ENCODE peak calls at places on chromosomes 2 and 18, in six cellular contexts. One of them, this sample, is unnamed.

GRCh38 chr18:48835119-48835518 is 115.6 kb downstream of the SMAD7 start:
- DNase-seq in A549: no peak
- DNase-seq in GM12878: no peak
- DNase-seq in HepG2: no peak
- DNase-seq in endothelial cell of umbilical vein: no peak
- DNase-seq in K562: no peak
- DNase-seq in this sample: peak

GRCh38 chr2:176907341-176907740 is 305.3 kb upstream of the HNRNPA3 start:
- DNase-seq in GM12878: no peak
- DNase-seq in A549: no peak
- DNase-seq in HepG2: no peak
- DNase-seq in K562: no peak
- DNase-seq in endothelial cell of umbilical vein: no peak
- DNase-seq in this sample: no peak

GRCh38 chr18:46883180-46883579 is 34.1 kb downstream of the PIAS2 start:
- DNase-seq in endothelial cell of umbilical vein: no peak
- DNase-seq in A549: no peak
- DNase-seq in HepG2: no peak
- DNase-seq in GM12878: no peak
- DNase-seq in K562: no peak
- DNase-seq in this sample: no peak

GRCh38 chr2:149611100-149611820 is 23.7 kb upstream of the MMADHC start:
- DNase-seq in A549: no peak
- DNase-seq in GM12878: no peak
- DNase-seq in endothelial cell of umbilical vein: no peak
- DNase-seq in K562: no peak
- DNase-seq in HepG2: no peak
- DNase-seq in this sample: no peak

GRCh38 chr2:39666489-39667141 is 898 bp downstream of the TMEM178A start:
- DNase-seq in endothelial cell of umbilical vein: no peak
- DNase-seq in A549: peak
- DNase-seq in HepG2: no peak
- DNase-seq in GM12878: no peak
- DNase-seq in K562: no peak
- DNase-seq in this sample: no peak

GRCh38 chr2:161373939-161374338 is 42.2 kb upstream of the TBR1 start:
- DNase-seq in HepG2: no peak
- DNase-seq in endothelial cell of umbilical vein: no peak
- DNase-seq in GM12878: no peak
- DNase-seq in A549: no peak
- DNase-seq in K562: no peak
- DNase-seq in this sample: no peak

GRCh38 chr2:207202645-207203044 is 36.9 kb upstream of the KLF7 start:
- DNase-seq in endothelial cell of umbilical vein: peak
- DNase-seq in K562: no peak
- DNase-seq in GM12878: no peak
- DNase-seq in A549: no peak
- DNase-seq in HepG2: peak
- DNase-seq in this sample: peak

GRCh38 chr2:47771211-47771610 is 11.7 kb upstream of the MSH6 start:
- DNase-seq in K562: peak
- DNase-seq in HepG2: peak
- DNase-seq in A549: no peak
- DNase-seq in GM12878: no peak
- DNase-seq in endothelial cell of umbilical vein: peak
- DNase-seq in this sample: peak

GRCh38 chr2:137178955-137179377 is 413.6 kb downstream of the THSD7B start:
- DNase-seq in endothelial cell of umbilical vein: peak
- DNase-seq in GM12878: peak
- DNase-seq in A549: no peak
- DNase-seq in HepG2: no peak
- DNase-seq in K562: no peak
- DNase-seq in this sample: peak

GRCh38 chr2:37387143-37387835 is 42.9 kb downstream of the QPCT start:
- DNase-seq in GM12878: no peak
- DNase-seq in endothelial cell of umbilical vein: no peak
- DNase-seq in A549: no peak
- DNase-seq in K562: no peak
- DNase-seq in HepG2: no peak
- DNase-seq in this sample: no peak

GRCh38 chr2:8654041-8654440 is 27.8 kb upstream of the ID2 start:
- DNase-seq in HepG2: no peak
- DNase-seq in A549: no peak
- DNase-seq in K562: no peak
- DNase-seq in endothelial cell of umbilical vein: no peak
- DNase-seq in GM12878: no peak
- DNase-seq in this sample: no peak

GRCh38 chr2:160270571-160271113 is 70.6 kb upstream of the ITGB6 start:
- DNase-seq in endothelial cell of umbilical vein: peak
- DNase-seq in HepG2: no peak
- DNase-seq in K562: no peak
- DNase-seq in GM12878: no peak
- DNase-seq in A549: peak
- DNase-seq in this sample: no peak
- TF ChIP-seq CTCF in endothelial cell of umbilical vein: no peak
- TF ChIP-seq CTCF in HepG2: no peak
- TF ChIP-seq CTCF in K562: no peak
- TF ChIP-seq CTCF in GM12878: no peak
- TF ChIP-seq CTCF in A549: no peak
- TF ChIP-seq CTCF in this sample: no peak

DNA sequence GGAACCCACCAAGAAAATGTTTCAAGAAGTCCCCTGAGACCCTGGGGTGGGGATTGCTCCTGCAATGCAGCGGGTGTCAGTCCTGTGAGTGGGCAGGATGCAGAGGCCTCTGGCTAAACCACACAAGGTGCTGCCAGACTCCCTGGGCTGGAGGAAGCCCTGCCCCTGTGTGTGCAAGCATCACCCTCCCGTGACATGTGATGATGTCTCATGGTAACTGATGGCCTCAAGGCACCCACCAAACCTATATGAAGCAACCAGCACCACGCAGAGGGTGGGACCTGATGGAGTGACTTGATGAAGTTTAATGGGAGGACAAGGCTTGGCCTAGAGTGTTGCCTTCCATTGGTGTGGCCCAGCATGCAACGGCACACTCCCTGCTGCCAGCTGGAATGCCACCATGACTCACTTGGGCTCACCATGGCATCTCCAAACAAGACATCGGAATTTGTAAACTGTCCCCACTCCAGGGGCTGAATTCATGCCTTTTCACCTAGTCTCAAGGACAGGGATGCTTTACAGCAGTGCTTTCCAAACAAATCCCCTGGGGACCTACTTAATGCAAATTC is 8.7 kb upstream of the SLC14A1 start:
- DNase-seq in K562: no peak
- DNase-seq in A549: no peak
- DNase-seq in HepG2: no peak
- DNase-seq in endothelial cell of umbilical vein: no peak
- DNase-seq in GM12878: no peak
- DNase-seq in this sample: no peak
- TF ChIP-seq MYC in K562: no peak
- TF ChIP-seq MYC in A549: no peak
- TF ChIP-seq MYC in HepG2: no peak
- TF ChIP-seq MYC in endothelial cell of umbilical vein: no peak
- TF ChIP-seq MYC in GM12878: no peak
- TF ChIP-seq MYC in this sample: no peak

GRCh38 chr2:214436470-214436869 is 25.6 kb downstream of the VWC2L start:
- DNase-seq in K562: no peak
- DNase-seq in endothelial cell of umbilical vein: no peak
- DNase-seq in A549: no peak
- DNase-seq in HepG2: no peak
- DNase-seq in GM12878: no peak
- DNase-seq in this sample: no peak
- TF ChIP-seq CTCF in K562: no peak
- TF ChIP-seq CTCF in endothelial cell of umbilical vein: no peak
- TF ChIP-seq CTCF in A549: no peak
- TF ChIP-seq CTCF in HepG2: no peak
- TF ChIP-seq CTCF in GM12878: no peak
- TF ChIP-seq CTCF in this sample: no peak

DNA sequence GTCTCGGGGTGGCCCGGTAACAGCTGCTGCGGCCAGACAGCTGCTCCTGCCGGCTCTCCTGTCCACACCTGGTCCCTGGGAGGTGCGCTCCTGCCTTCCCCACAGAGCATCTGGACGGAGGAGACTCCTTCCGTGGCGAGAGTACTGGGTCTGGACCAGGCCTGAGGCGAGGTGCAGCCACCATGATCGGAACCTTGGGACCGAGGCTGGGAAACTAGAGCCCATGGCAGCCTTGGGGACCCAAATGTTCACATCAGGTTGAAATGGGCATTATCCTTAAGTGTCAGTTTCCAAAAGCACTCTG is 628 bp downstream of the GIGYF2 start:
- DNase-seq in GM12878: no peak
- DNase-seq in K562: no peak
- DNase-seq in HepG2: no peak
- DNase-seq in endothelial cell of umbilical vein: no peak
- DNase-seq in A549: no peak
- DNase-seq in this sample: no peak
- TF ChIP-seq MYC in GM12878: no peak
- TF ChIP-seq MYC in K562: no peak
- TF ChIP-seq MYC in HepG2: no peak
- TF ChIP-seq MYC in endothelial cell of umbilical vein: no peak
- TF ChIP-seq MYC in A549: no peak
- TF ChIP-seq MYC in this sample: no peak

This sample was measured in NB4.